ENCODE peak calls at places on chromosomes 5 and 9, in six cellular contexts. One of them, this sample, is unnamed. For H3K27me3, the result is how much of the 10 kb centered on the place peaks cover.

GRCh38 chr9:81417299-81417675 is 272.1 kb downstream of the TLE1 start:
- DNase-seq in colonic mucosa: no peak
- DNase-seq in tibial artery: no peak
- DNase-seq in PC-9: no peak
- DNase-seq in right atrium auricular region: no peak
- DNase-seq in GM12878: no peak
- DNase-seq in this sample: no peak

GRCh38 chr9:12719431-12719830 is 26.2 kb downstream of the TYRP1 start:
- DNase-seq in colonic mucosa: no peak
- DNase-seq in PC-9: no peak
- DNase-seq in tibial artery: no peak
- DNase-seq in right atrium auricular region: no peak
- DNase-seq in GM12878: no peak
- DNase-seq in this sample: no peak

GRCh38 chr5:76331139-76331538 is 71.9 kb upstream of the IQGAP2 start:
- DNase-seq in GM12878: no peak
- DNase-seq in PC-9: no peak
- DNase-seq in right atrium auricular region: no peak
- DNase-seq in tibial artery: no peak
- DNase-seq in colonic mucosa: no peak
- DNase-seq in this sample: no peak

GRCh38 chr5:6831678-6832077 is 118.4 kb downstream of the TENT4A start:
- DNase-seq in colonic mucosa: no peak
- DNase-seq in PC-9: no peak
- DNase-seq in right atrium auricular region: no peak
- DNase-seq in tibial artery: no peak
- DNase-seq in GM12878: no peak
- DNase-seq in this sample: no peak

GRCh38 chr9:91676042-91676441 is 252.4 kb upstream of the NFIL3 start:
- DNase-seq in colonic mucosa: peak
- DNase-seq in GM12878: peak
- DNase-seq in PC-9: peak
- DNase-seq in right atrium auricular region: peak
- DNase-seq in tibial artery: no peak
- DNase-seq in this sample: no peak

GRCh38 chr5:102867999-102868662 is 113.0 kb downstream of the PAM start:
- DNase-seq in colonic mucosa: no peak
- DNase-seq in right atrium auricular region: no peak
- DNase-seq in PC-9: no peak
- DNase-seq in tibial artery: no peak
- DNase-seq in GM12878: no peak
- DNase-seq in this sample: no peak

GRCh38 chr5:90136952-90137528 is 272.5 kb downstream of the CETN3 start:
- DNase-seq in tibial artery: no peak
- DNase-seq in GM12878: no peak
- DNase-seq in right atrium auricular region: no peak
- DNase-seq in colonic mucosa: no peak
- DNase-seq in PC-9: no peak
- DNase-seq in this sample: no peak

GRCh38 chr5:1494780-1495524 is 28.8 kb downstream of the LPCAT1 start:
- DNase-seq in GM12878: peak
- DNase-seq in right atrium auricular region: no peak
- DNase-seq in PC-9: no peak
- DNase-seq in tibial artery: no peak
- DNase-seq in colonic mucosa: peak
- DNase-seq in this sample: peak

GRCh38 chr9:7320139-7320538 is 479.4 kb downstream of the DMAC1 start:
- DNase-seq in PC-9: no peak
- DNase-seq in GM12878: no peak
- DNase-seq in colonic mucosa: no peak
- DNase-seq in right atrium auricular region: no peak
- DNase-seq in tibial artery: no peak
- DNase-seq in this sample: no peak

GRCh38 chr5:127958421-127959011 is 125.0 kb upstream of the SLC12A2 start:
- DNase-seq in tibial artery: no peak
- DNase-seq in PC-9: no peak
- DNase-seq in colonic mucosa: peak
- DNase-seq in right atrium auricular region: no peak
- DNase-seq in GM12878: no peak
- DNase-seq in this sample: no peak

GRCh38 chr9:113803811-113804589 is 72.1 kb upstream of the ZNF618 start:
- DNase-seq in right atrium auricular region: no peak
- DNase-seq in tibial artery: no peak
- DNase-seq in PC-9: no peak
- DNase-seq in GM12878: no peak
- DNase-seq in colonic mucosa: no peak
- DNase-seq in this sample: no peak

GRCh38 chr5:93654676-93655075 is 71.7 kb downstream of the NR2F1 start:
- DNase-seq in colonic mucosa: no peak
- DNase-seq in tibial artery: no peak
- DNase-seq in PC-9: no peak
- DNase-seq in right atrium auricular region: no peak
- DNase-seq in GM12878: no peak
- DNase-seq in this sample: no peak

GRCh38 chr5:159094745-159095144 is 5.0 kb downstream of the EBF1 start:
- DNase-seq in PC-9: peak
- DNase-seq in colonic mucosa: peak
- DNase-seq in tibial artery: peak
- DNase-seq in GM12878: no peak
- DNase-seq in right atrium auricular region: peak
- DNase-seq in this sample: peak

GRCh38 chr9:78091736-78092135 is 60.1 kb upstream of the GNAQ start:
- DNase-seq in right atrium auricular region: no peak
- DNase-seq in colonic mucosa: no peak
- DNase-seq in GM12878: no peak
- DNase-seq in tibial artery: no peak
- DNase-seq in PC-9: no peak
- DNase-seq in this sample: no peak

GRCh38 chr5:50733737-50734136 is 67.3 kb downstream of the PARP8 start:
- DNase-seq in right atrium auricular region: no peak
- DNase-seq in colonic mucosa: no peak
- DNase-seq in tibial artery: no peak
- DNase-seq in PC-9: no peak
- DNase-seq in GM12878: no peak
- DNase-seq in this sample: no peak

GRCh38 chr5:170386743-170387142 is 2.4 kb downstream of the KCNMB1 start:
- DNase-seq in tibial artery: no peak
- DNase-seq in right atrium auricular region: no peak
- DNase-seq in GM12878: no peak
- DNase-seq in colonic mucosa: no peak
- DNase-seq in PC-9: no peak
- DNase-seq in this sample: no peak

GRCh38 chr9:137316012-137316981 is 14.2 kb upstream of the NRARP start:
- DNase-seq in GM12878: no peak
- DNase-seq in PC-9: peak
- DNase-seq in colonic mucosa: peak
- DNase-seq in right atrium auricular region: no peak
- DNase-seq in tibial artery: peak
- DNase-seq in this sample: peak

GRCh38 chr9:126621056-126621918 is 7.6 kb downstream of the LMX1B start:
- DNase-seq in colonic mucosa: no peak
- DNase-seq in GM12878: no peak
- DNase-seq in tibial artery: no peak
- DNase-seq in right atrium auricular region: no peak
- DNase-seq in PC-9: no peak
- DNase-seq in this sample: no peak

GRCh38 chr9:126622872-126623271 is 9.1 kb downstream of the LMX1B start:
- DNase-seq in colonic mucosa: no peak
- DNase-seq in GM12878: no peak
- DNase-seq in PC-9: no peak
- DNase-seq in right atrium auricular region: no peak
- DNase-seq in tibial artery: no peak
- DNase-seq in this sample: no peak

GRCh38 chr9:126623314-126623666 is 9.6 kb downstream of the LMX1B start:
- DNase-seq in GM12878: no peak
- DNase-seq in colonic mucosa: no peak
- DNase-seq in right atrium auricular region: no peak
- DNase-seq in tibial artery: no peak
- DNase-seq in PC-9: no peak
- DNase-seq in this sample: no peak

GRCh38 chr9:126620478-126620877 is 6.8 kb downstream of the LMX1B start:
- DNase-seq in GM12878: no peak
- DNase-seq in right atrium auricular region: no peak
- DNase-seq in tibial artery: no peak
- DNase-seq in colonic mucosa: no peak
- DNase-seq in PC-9: no peak
- DNase-seq in this sample: no peak

GRCh38 chr9:126621919-126622735 is 8.4 kb downstream of the LMX1B start:
- DNase-seq in GM12878: no peak
- DNase-seq in colonic mucosa: no peak
- DNase-seq in PC-9: no peak
- DNase-seq in tibial artery: no peak
- DNase-seq in right atrium auricular region: no peak
- DNase-seq in this sample: no peak
- H3K27me3 ChIP-seq in GM12878: under half
- H3K27me3 ChIP-seq in colonic mucosa: half or more
- H3K27me3 ChIP-seq in PC-9: half or more
- H3K27me3 ChIP-seq in tibial artery: half or more
- H3K27me3 ChIP-seq in right atrium auricular region: half or more
- H3K27me3 ChIP-seq in this sample: under half

GRCh38 chr5:10235350-10235749 is 14.3 kb downstream of the ATPSCKMT start:
- DNase-seq in colonic mucosa: no peak
- DNase-seq in PC-9: no peak
- DNase-seq in right atrium auricular region: no peak
- DNase-seq in GM12878: no peak
- DNase-seq in tibial artery: no peak
- DNase-seq in this sample: no peak

GRCh38 chr5:10229306-10230048 is 20.2 kb downstream of the ATPSCKMT start:
- DNase-seq in right atrium auricular region: no peak
- DNase-seq in tibial artery: no peak
- DNase-seq in GM12878: no peak
- DNase-seq in colonic mucosa: no peak
- DNase-seq in PC-9: no peak
- DNase-seq in this sample: no peak

GRCh38 chr5:10232386-10232785 is 17.3 kb downstream of the ATPSCKMT start:
- DNase-seq in PC-9: no peak
- DNase-seq in GM12878: no peak
- DNase-seq in colonic mucosa: no peak
- DNase-seq in right atrium auricular region: no peak
- DNase-seq in tibial artery: no peak
- DNase-seq in this sample: no peak

GRCh38 chr5:10233011-10233410 is 16.7 kb downstream of the ATPSCKMT start:
- DNase-seq in PC-9: no peak
- DNase-seq in GM12878: no peak
- DNase-seq in colonic mucosa: no peak
- DNase-seq in right atrium auricular region: no peak
- DNase-seq in tibial artery: no peak
- DNase-seq in this sample: no peak

DNA sequence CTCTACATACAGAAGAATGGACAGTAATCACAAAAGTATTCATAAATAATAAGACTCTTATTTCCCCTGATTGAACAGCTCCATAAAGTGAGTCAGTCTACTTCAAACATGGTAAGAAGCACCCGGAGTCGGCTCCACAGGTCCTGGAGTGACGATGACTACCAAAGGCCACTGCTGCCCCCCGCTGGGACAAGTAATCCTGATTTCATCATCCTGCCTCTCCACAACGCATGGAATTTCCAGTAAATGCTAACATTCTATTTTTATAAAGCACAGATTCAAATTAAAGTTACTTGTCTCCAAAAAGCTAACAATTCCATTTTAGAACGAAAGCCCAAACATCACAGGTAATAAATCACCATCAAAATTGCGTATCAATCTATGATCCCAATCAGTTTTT is 16.2 kb downstream of the ATPSCKMT start:
- DNase-seq in PC-9: peak
- DNase-seq in right atrium auricular region: no peak
- DNase-seq in tibial artery: no peak
- DNase-seq in colonic mucosa: no peak
- DNase-seq in GM12878: no peak
- DNase-seq in this sample: no peak
- TF ChIP-seq CTCF in PC-9: peak
- TF ChIP-seq CTCF in right atrium auricular region: no peak
- TF ChIP-seq CTCF in tibial artery: no peak
- TF ChIP-seq CTCF in colonic mucosa: no peak
- TF ChIP-seq CTCF in GM12878: no peak
- TF ChIP-seq CTCF in this sample: no peak

DNA sequence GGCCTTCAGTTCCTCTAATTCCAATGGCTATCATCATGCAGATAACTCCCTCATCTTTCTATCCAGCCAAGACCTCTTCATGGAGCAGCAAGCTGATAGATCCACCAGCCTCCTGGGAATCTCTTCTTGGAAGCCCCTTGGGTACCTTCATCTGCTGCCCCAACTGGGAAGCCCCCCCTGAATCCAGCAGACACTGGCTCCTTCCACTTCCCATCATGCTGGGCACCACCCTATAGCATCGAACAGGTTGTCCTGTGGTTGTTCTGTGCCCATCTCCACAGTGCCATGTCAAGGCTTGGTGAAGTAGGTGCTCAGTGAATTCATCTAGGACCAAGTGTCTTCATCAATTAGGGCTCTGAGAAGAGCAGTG is 410.4 kb upstream of the KLF4 start:
- DNase-seq in PC-9: no peak
- DNase-seq in right atrium auricular region: no peak
- DNase-seq in colonic mucosa: no peak
- DNase-seq in GM12878: no peak
- DNase-seq in tibial artery: no peak
- DNase-seq in this sample: no peak
- H3K27me3 ChIP-seq in PC-9: under half
- H3K27me3 ChIP-seq in right atrium auricular region: under half
- H3K27me3 ChIP-seq in colonic mucosa: under half
- H3K27me3 ChIP-seq in GM12878: under half
- H3K27me3 ChIP-seq in tibial artery: under half
- H3K27me3 ChIP-seq in this sample: under half

GRCh38 chr5:141477815-141478214 is 2.0 kb downstream of the PCDHGC3 start:
- DNase-seq in right atrium auricular region: no peak
- DNase-seq in PC-9: no peak
- DNase-seq in tibial artery: no peak
- DNase-seq in colonic mucosa: no peak
- DNase-seq in GM12878: no peak
- DNase-seq in this sample: no peak

GRCh38 chr5:141476132-141476909 is 555 bp downstream of the PCDHGC3 start:
- DNase-seq in GM12878: no peak
- DNase-seq in right atrium auricular region: peak
- DNase-seq in colonic mucosa: peak
- DNase-seq in PC-9: peak
- DNase-seq in tibial artery: peak
- DNase-seq in this sample: peak

GRCh38 chr5:141477169-141477568 is 1.4 kb downstream of the PCDHGC3 start:
- DNase-seq in colonic mucosa: no peak
- DNase-seq in tibial artery: no peak
- DNase-seq in PC-9: no peak
- DNase-seq in GM12878: no peak
- DNase-seq in right atrium auricular region: no peak
- DNase-seq in this sample: no peak

GRCh38 chr5:141478321-141478945 is 2.7 kb downstream of the PCDHGC3 start:
- DNase-seq in right atrium auricular region: no peak
- DNase-seq in PC-9: peak
- DNase-seq in colonic mucosa: peak
- DNase-seq in GM12878: no peak
- DNase-seq in tibial artery: no peak
- DNase-seq in this sample: no peak

DNA sequence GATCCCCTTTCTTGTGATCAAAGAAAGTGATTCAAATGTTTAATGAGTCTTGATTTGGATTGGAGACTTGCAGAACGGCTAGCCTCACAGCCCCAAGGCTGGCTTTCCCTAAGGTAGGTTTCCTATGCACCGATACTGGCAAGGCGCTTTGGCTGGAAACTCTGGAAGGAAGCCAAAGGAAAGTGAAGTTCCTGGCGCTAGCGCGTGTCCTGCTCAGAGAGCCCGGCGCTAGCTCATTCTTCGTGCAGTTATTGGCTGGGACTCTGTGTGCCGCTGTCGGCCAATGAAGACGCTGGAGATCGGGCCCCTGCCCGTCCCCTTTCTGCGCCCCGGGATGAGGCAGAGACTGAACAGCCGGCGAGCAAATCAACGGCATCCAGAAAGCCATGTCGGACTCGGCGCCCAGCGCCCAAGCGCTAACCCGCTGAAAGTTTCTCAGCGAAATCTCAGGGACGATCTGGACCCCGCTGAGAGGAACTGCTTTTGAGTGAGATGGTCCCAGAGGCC is at the start of gene PCDHGC3:
- DNase-seq in colonic mucosa: peak
- DNase-seq in PC-9: peak
- DNase-seq in GM12878: peak
- DNase-seq in right atrium auricular region: peak
- DNase-seq in tibial artery: peak
- DNase-seq in this sample: peak
- TF ChIP-seq CTCF in colonic mucosa: peak
- TF ChIP-seq CTCF in PC-9: peak
- TF ChIP-seq CTCF in GM12878: peak
- TF ChIP-seq CTCF in right atrium auricular region: no peak
- TF ChIP-seq CTCF in tibial artery: peak
- TF ChIP-seq CTCF in this sample: peak